ENCODE peak calls at places on chromosomes 16 and 17, in seven cellular contexts. W is left ventricle myocardium inferior, I is small intestine, F is foreskin fibroblast, K is nucleus accumbens, Y is GM13976, V is psoas muscle. P is an unnamed sample.

GRCh38 chr16:86319871-86320270 is 190.5 kb upstream of the FOXF1 start:
- DNase-seq in Y (no peak), V (no peak), K (no peak), F (peak; percentile 64), W (no peak), I (no peak), P (no peak)

GRCh38 chr16:13829712-13830304 is 90.1 kb upstream of the ERCC4 start:
- DNase-seq in I (no peak), F (no peak), Y (no peak), V (no peak), W (no peak), K (no peak), P (no peak)

GRCh38 chr17:4861052-4861451 is 27.9 kb downstream of the MINK1 start:
- DNase-seq in I (no peak), W (no peak), K (no peak), V (no peak), Y (no peak), F (no peak), P (no peak)

GRCh38 chr17:18987230-18987610 is 17.3 kb downstream of the FAM83G start:
- DNase-seq in V (no peak), I (no peak), W (no peak), Y (no peak), K (no peak), F (no peak), P (no peak)

GRCh38 chr17:59353106-59353854 is 21.8 kb downstream of the YPEL2 start:
- DNase-seq in W (no peak), F (no peak), V (no peak), Y (no peak), K (no peak), I (no peak), P (no peak)

GRCh38 chr17:15946611-15947120 is 1.7 kb downstream of the ADORA2B start:
- DNase-seq in K (no peak), F (peak; percentile 50), Y (peak; percentile 34), W (no peak), I (no peak), V (no peak), P (peak; percentile 59)

GRCh38 chr17:8377422-8377821 is 918 bp upstream of the KRABD2 start:
- DNase-seq in F (no peak), V (no peak), I (no peak), Y (no peak), W (no peak), K (no peak), P (no peak)

GRCh38 chr17:50396261-50397110 is 837 bp downstream of the LRRC59 start:
- DNase-seq in W (no peak), F (peak; percentile 68), Y (no peak), K (no peak), V (peak; percentile 62), I (peak; percentile 85), P (peak; percentile 29)

GRCh38 chr17:80630721-80631120 is 86.1 kb downstream of the RPTOR start:
- DNase-seq in W (no peak), V (no peak), Y (no peak), I (no peak), K (no peak), F (no peak), P (no peak)

P was measured in SW480.